ENCODE peak calls at places on chromosomes 5 and 9, in ten cellular contexts. Z, L, C, M, H, X, Y, T, J and K are unnamed samples.

GRCh38 chr5:57499262-57500050 is 16.8 kb upstream of the ACTBL2 start:
- DNase-seq in Z (peak), L (no peak), C (peak), M (peak), H (no peak), X (no peak), Y (peak), T (peak), J (peak), K (peak)

GRCh38 chr5:107218457-107219193 is 452.1 kb downstream of the EFNA5 start:
- DNase-seq in Z (no peak), L (no peak), C (no peak), M (no peak), H (no peak), X (peak), Y (peak), T (no peak), J (no peak), K (peak)

GRCh38 chr9:129336601-129337286 is 158.7 kb upstream of the IER5L start:
- DNase-seq in Z (peak), L (no peak), C (peak), M (no peak), H (no peak), X (peak), Y (peak), T (no peak), J (no peak), K (peak)

GRCh38 chr9:36963356-36963755 is 70.7 kb downstream of the PAX5 start:
- DNase-seq in Z (no peak), L (no peak), C (no peak), M (no peak), H (no peak), X (no peak), Y (no peak), T (no peak), J (no peak), K (no peak)

GRCh38 chr5:139415221-139415861 is 11.5 kb upstream of the SPATA24 start:
- DNase-seq in Z (no peak), L (no peak), C (no peak), M (no peak), H (peak), X (no peak), Y (no peak), T (peak), J (no peak), K (peak)

GRCh38 chr5:164184158-164184557 is 678.7 kb downstream of the MAT2B start:
- DNase-seq in Z (no peak), L (no peak), C (no peak), M (no peak), H (no peak), X (no peak), Y (no peak), T (no peak), J (no peak), K (no peak)

GRCh38 chr5:9507974-9508373 is 37.9 kb downstream of the SEMA5A start:
- DNase-seq in Z (peak), L (no peak), C (peak), M (no peak), H (no peak), X (peak), Y (peak), T (no peak), J (no peak), K (peak)

GRCh38 chr5:129971684-129972083 is 67.4 kb downstream of the CHSY3 start:
- DNase-seq in Z (no peak), L (no peak), C (no peak), M (no peak), H (no peak), X (no peak), Y (peak), T (no peak), J (no peak), K (peak)

GRCh38 chr5:157479166-157479565 is 19.2 kb downstream of the NIPAL4 start:
- DNase-seq in Z (no peak), L (no peak), C (no peak), M (no peak), H (no peak), X (no peak), Y (no peak), T (no peak), J (no peak), K (peak)

GRCh38 chr5:174067499-174067898 is 22.0 kb downstream of the NSG2 start:
- DNase-seq in Z (no peak), L (no peak), C (no peak), M (no peak), H (no peak), X (no peak), Y (no peak), T (no peak), J (no peak), K (no peak)